ENCODE peak calls at places on chromosomes 12 and 14, in ten cellular contexts. E is GM23248, Z is iPS DF 6.9, Q is A673, R is ELF-1, C is hippocampal formation, I is T-helper 9 cell, D is lung, J is BE2C, A is AG08396. L is an unnamed sample.

GRCh38 chr12:88579572-88579940 is 715 bp downstream of the KITLG start:
- DNase-seq in D (peak), I (no peak), E (peak), Q (peak), Z (no peak), R (peak), C (no peak), J (peak), A (peak), L (peak)

GRCh38 chr14:95432152-95433093 is 84.0 kb downstream of the SYNE3 start:
- DNase-seq in R (peak), J (peak), D (no peak), I (no peak), A (peak), E (peak), C (peak), Z (no peak), Q (peak), L (peak)

GRCh38 chr12:32843528-32844095 is 53.0 kb downstream of the PKP2 start:
- DNase-seq in Z (no peak), D (no peak), C (no peak), J (no peak), R (no peak), Q (no peak), E (peak), A (no peak), I (no peak), L (no peak)

GRCh38 chr12:108565976-108566375 is 3.6 kb downstream of the ISCU start:
- DNase-seq in R (no peak), D (peak), Z (no peak), Q (peak), C (no peak), J (peak), A (no peak), I (peak), E (peak), L (peak)

GRCh38 chr14:103522649-103523582 is at the start of gene CKB:
- DNase-seq in R (peak), D (no peak), Q (peak), Z (no peak), C (peak), I (no peak), E (peak), A (peak), J (peak), L (peak)

GRCh38 chr12:33634544-33634943 is 194.9 kb upstream of the SYT10 start:
- DNase-seq in Z (no peak), Q (no peak), J (no peak), E (no peak), A (no peak), D (no peak), I (no peak), C (no peak), R (no peak), L (no peak)

GRCh38 chr14:100665518-100666032 is 61.1 kb upstream of the DLK1 start:
- DNase-seq in D (no peak), A (no peak), J (no peak), Q (no peak), C (peak), Z (no peak), I (no peak), R (no peak), E (peak), L (no peak)

GRCh38 chr12:20438307-20438779 is 70.0 kb downstream of the PDE3A start:
- DNase-seq in A (no peak), E (peak), J (no peak), I (no peak), C (no peak), R (no peak), D (no peak), Q (no peak), Z (no peak), L (no peak)

GRCh38 chr14:98513558-98513957 is 758.4 kb downstream of the BCL11B start:
- DNase-seq in D (no peak), Z (no peak), I (no peak), C (no peak), R (no peak), J (no peak), Q (no peak), A (no peak), E (no peak), L (no peak)

GRCh38 chr14:37590096-37590809 is 4.8 kb downstream of the FOXA1 start:
- DNase-seq in E (no peak), R (no peak), Q (no peak), I (no peak), J (no peak), Z (no peak), D (no peak), C (no peak), A (no peak), L (no peak)

GRCh38 chr12:112841240-112841639 is 49.7 kb downstream of the RPH3A start:
- DNase-seq in C (no peak), A (no peak), E (no peak), D (no peak), Q (no peak), R (no peak), J (no peak), I (no peak), Z (no peak), L (no peak)

GRCh38 chr12:19712041-19712440 is 272.7 kb downstream of the AEBP2 start:
- DNase-seq in I (no peak), E (peak), A (peak), Z (no peak), R (no peak), J (no peak), Q (peak), D (no peak), C (no peak), L (no peak)

GRCh38 chr12:101019667-101020066 is 190.4 kb downstream of the SLC5A8 start:
- DNase-seq in R (no peak), Q (no peak), J (no peak), C (no peak), A (no peak), E (no peak), D (no peak), Z (no peak), I (no peak), L (no peak)

GRCh38 chr14:104891664-104892500 is 26.8 kb downstream of the CEP170B start:
- DNase-seq in A (no peak), Z (no peak), E (no peak), J (peak), Q (no peak), C (no peak), I (no peak), D (no peak), R (no peak), L (no peak)

GRCh38 chr12:56839489-56840442 is 76.6 kb downstream of the HSD17B6 start:
- DNase-seq in A (peak), I (no peak), D (peak), R (peak), C (peak), Q (peak), Z (peak), J (peak), E (peak), L (peak)

GRCh38 chr14:59337151-59337611 is 128.0 kb downstream of the GPR135 start:
- DNase-seq in R (no peak), D (peak), Q (no peak), C (no peak), Z (no peak), E (peak), J (no peak), I (no peak), A (no peak), L (no peak)

GRCh38 chr14:94598816-94599655 is 13.2 kb upstream of the SERPINA3 start:
- DNase-seq in A (peak), Z (no peak), Q (peak), E (peak), D (peak), C (peak), J (no peak), R (peak), I (no peak), L (no peak)

GRCh38 chr12:132256646-132257045 is 72.7 kb downstream of the GALNT9 start:
- DNase-seq in Z (no peak), Q (no peak), I (no peak), R (no peak), D (no peak), J (no peak), C (no peak), A (no peak), E (no peak), L (no peak)

GRCh38 chr14:104692939-104693315 is 3.5 kb downstream of the INF2 start:
- DNase-seq in D (no peak), A (no peak), J (no peak), Z (no peak), R (no peak), E (no peak), C (no peak), I (no peak), Q (no peak), L (no peak)

GRCh38 chr12:111443586-111443985 is 37.9 kb downstream of the SH2B3 start:
- DNase-seq in E (peak), C (no peak), R (no peak), I (no peak), Z (no peak), D (no peak), Q (no peak), J (no peak), A (no peak), L (no peak)

GRCh38 chr14:54564071-54564798 is 2.7 kb upstream of the SAMD4A start:
- DNase-seq in R (no peak), C (peak), D (no peak), Q (peak), A (peak), J (no peak), E (peak), I (no peak), Z (no peak), L (no peak)

GRCh38 chr14:55353686-55354467 is 57.8 kb downstream of the ATG14 start:
- DNase-seq in R (peak), Q (no peak), A (no peak), J (no peak), D (no peak), E (no peak), I (no peak), Z (no peak), C (no peak), L (no peak)

GRCh38 chr14:22656945-22657711 is 13.0 kb upstream of the OR6J1 start:
- DNase-seq in D (no peak), A (no peak), J (no peak), Q (peak), I (no peak), Z (no peak), R (no peak), E (no peak), C (no peak), L (peak)

GRCh38 chr12:132740652-132741051 is 21.0 kb downstream of the ANKLE2 start:
- DNase-seq in D (no peak), R (no peak), Z (no peak), J (no peak), A (no peak), E (no peak), I (no peak), C (no peak), Q (no peak), L (no peak)

GRCh38 chr12:132766380-132767085 is 4.9 kb upstream of the ANKLE2 start:
- DNase-seq in A (no peak), D (no peak), Z (no peak), I (no peak), C (peak), J (peak), Q (peak), E (peak), R (no peak), L (no peak)

GRCh38 chr12:109820921-109821381 is 12.2 kb downstream of the TRPV4 start:
- DNase-seq in R (no peak), E (no peak), D (no peak), Q (no peak), C (no peak), A (no peak), J (no peak), Z (no peak), I (no peak), L (no peak)